ENCODE peak calls at places on chromosomes 16 and 17, in six cellular contexts. X, Y, T, Q, K and D are unnamed samples.

GRCh38 chr17:82346342-82347300 is 12.4 kb upstream of the TEX19 start:
- ATAC-seq in X (no peak), Y (no peak), T (no peak), Q (no peak), K (no peak), D (no peak)

GRCh38 chr16:15610369-15610871 is 32.5 kb downstream of the MARF1 start:
- ATAC-seq in X (no peak), Y (peak; percentile 24), T (no peak), Q (peak; percentile 39), K (no peak), D (no peak)

GRCh38 chr17:34285304-34285792 is at the start of gene CCL11:
- ATAC-seq in X (no peak), Y (no peak), T (no peak), Q (no peak), K (peak; percentile 80), D (peak; percentile 48)

GRCh38 chr16:15639061-15639568 is 3.8 kb downstream of the MARF1 start:
- ATAC-seq in X (no peak), Y (no peak), T (no peak), Q (no peak), K (no peak), D (no peak)

GRCh38 chr16:80804061-80804450 is 342 bp downstream of the CDYL2 start:
- ATAC-seq in X (peak; percentile 70), Y (no peak), T (no peak), Q (peak; percentile 74), K (peak; percentile 50), D (peak; percentile 39)

GRCh38 chr17:56373981-56374380 is 219.5 kb upstream of the NOG start:
- ATAC-seq in X (no peak), Y (no peak), T (no peak), Q (no peak), K (no peak), D (no peak)

GRCh38 chr16:20844054-20844453 is 37.7 kb downstream of the REXO5 start:
- ATAC-seq in X (no peak), Y (no peak), T (no peak), Q (no peak), K (no peak), D (no peak)

GRCh38 chr16:10188236-10188635 is 6.0 kb upstream of the GRIN2A start:
- ATAC-seq in X (no peak), Y (no peak), T (no peak), Q (no peak), K (no peak), D (no peak)

GRCh38 chr16:68289621-68290329 is 21.0 kb downstream of the SLC7A6OS start:
- ATAC-seq in X (no peak), Y (no peak), T (no peak), Q (no peak), K (no peak), D (no peak)

GRCh38 chr17:57458718-57459285 is 202.5 kb downstream of the MSI2 start:
- ATAC-seq in X (no peak), Y (no peak), T (peak; percentile 2), Q (no peak), K (no peak), D (no peak)

GRCh38 chr16:9666834-9667480 is 515.3 kb downstream of the GRIN2A start:
- ATAC-seq in X (no peak), Y (no peak), T (no peak), Q (no peak), K (no peak), D (no peak)

GRCh38 chr16:22628994-22629393 is 118.3 kb downstream of the NPIPB5 start:
- ATAC-seq in X (no peak), Y (no peak), T (no peak), Q (no peak), K (no peak), D (no peak)

GRCh38 chr17:58273453-58274104 is 7.2 kb downstream of the MPO start:
- ATAC-seq in X (no peak), Y (no peak), T (no peak), Q (no peak), K (no peak), D (no peak)

GRCh38 chr16:22217890-22218730 is 12.0 kb downstream of the EEF2K start:
- ATAC-seq in X (peak; percentile 5), Y (no peak), T (peak; percentile 86), Q (no peak), K (no peak), D (peak; percentile 40)

GRCh38 chr17:82376042-82376730 is 4.6 kb downstream of the UTS2R start:
- ATAC-seq in X (no peak), Y (no peak), T (peak; percentile 20), Q (no peak), K (peak; percentile 15), D (peak; percentile 11)

GRCh38 chr16:57432505-57432904 is 14.7 kb downstream of the CIAPIN1 start:
- ATAC-seq in X (no peak), Y (no peak), T (no peak), Q (no peak), K (no peak), D (no peak)

GRCh38 chr16:2763173-2763572 is 10.7 kb downstream of the SRRM2 start:
- ATAC-seq in X (no peak), Y (no peak), T (no peak), Q (no peak), K (no peak), D (no peak)

GRCh38 chr17:59439261-59439660 is 107.8 kb downstream of the YPEL2 start:
- ATAC-seq in X (no peak), Y (no peak), T (no peak), Q (no peak), K (no peak), D (no peak)

GRCh38 chr17:863880-864279 is 81.7 kb downstream of the MRM3 start:
- ATAC-seq in X (no peak), Y (no peak), T (no peak), Q (no peak), K (no peak), D (no peak)

GRCh38 chr17:861364-861763 is 79.2 kb downstream of the MRM3 start:
- ATAC-seq in X (no peak), Y (no peak), T (no peak), Q (no peak), K (peak; percentile 50), D (peak; percentile 50)

GRCh38 chr17:860805-861204 is 78.7 kb downstream of the MRM3 start:
- ATAC-seq in X (no peak), Y (no peak), T (no peak), Q (no peak), K (no peak), D (no peak)

GRCh38 chr17:864315-864714 is 82.2 kb downstream of the MRM3 start:
- ATAC-seq in X (no peak), Y (no peak), T (no peak), Q (no peak), K (no peak), D (no peak)

GRCh38 chr17:862584-862983 is 80.4 kb downstream of the MRM3 start:
- ATAC-seq in X (no peak), Y (peak; percentile 28), T (no peak), Q (no peak), K (no peak), D (no peak)
- TF ChIP-seq POLR2A in X (no peak), Y (no peak), T (no peak), Q (no peak), K (no peak), D (no peak)

DNA sequence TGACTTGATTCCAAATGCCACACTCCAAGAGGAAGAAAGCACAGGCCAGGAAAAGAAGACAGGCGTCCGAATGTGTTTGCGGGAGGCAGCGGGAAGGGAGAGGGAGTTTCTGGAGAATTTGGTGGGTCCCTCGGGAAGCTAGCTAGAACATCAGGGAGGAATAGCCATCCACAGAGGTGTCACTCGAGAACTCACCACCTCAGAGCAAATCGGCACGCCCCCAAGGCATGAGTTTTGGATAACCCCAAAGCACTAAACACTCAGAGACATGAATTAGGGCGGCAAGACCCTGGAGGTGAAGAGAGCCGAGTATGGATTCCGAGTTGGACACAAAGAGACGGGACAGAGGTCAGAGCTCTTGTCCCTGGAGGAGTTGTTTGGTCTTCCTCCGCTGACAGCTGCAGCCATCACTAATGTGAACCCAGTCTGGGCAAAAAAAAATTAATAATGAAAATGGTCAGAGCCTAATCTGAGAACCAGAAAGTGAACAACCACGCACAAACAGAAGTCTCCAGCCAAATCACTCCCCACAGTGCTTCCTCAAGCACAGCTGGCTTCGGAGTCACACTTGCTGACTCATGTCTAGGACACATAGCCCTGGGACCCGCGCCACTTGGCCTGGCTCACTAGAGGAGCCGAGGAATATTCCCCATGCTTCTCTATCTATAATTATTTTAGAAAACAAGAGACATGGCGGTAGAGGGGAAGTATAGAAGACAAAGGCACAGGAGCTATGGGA is 109.3 kb downstream of the ZFHX3 start:
- ATAC-seq in X (peak; percentile 75), Y (peak; percentile 87), T (no peak), Q (peak; percentile 93), K (peak; percentile 95), D (peak; percentile 95)
- H3K4me1 ChIP-seq in X (peaks cover 69% of the 10 kb centered on the region), Y (peaks cover 59% of the 10 kb centered on the region), T (peaks cover 26% of the 10 kb centered on the region), Q (peaks cover 16% of the 10 kb centered on the region), K (peaks cover 54% of the 10 kb centered on the region), D (peaks cover 16% of the 10 kb centered on the region)

GRCh38 chr17:39921323-39921722 is 2.9 kb upstream of the GSDMB start:
- ATAC-seq in X (no peak), Y (no peak), T (no peak), Q (no peak), K (no peak), D (no peak)

GRCh38 chr17:39919087-39919683 is 750 bp upstream of the GSDMB start:
- ATAC-seq in X (no peak), Y (no peak), T (no peak), Q (no peak), K (no peak), D (no peak)

GRCh38 chr17:39923230-39923629 is 4.2 kb downstream of the ORMDL3 start:
- ATAC-seq in X (no peak), Y (no peak), T (no peak), Q (no peak), K (no peak), D (no peak)

GRCh38 chr17:39922006-39922405 is 3.6 kb upstream of the GSDMB start:
- ATAC-seq in X (no peak), Y (no peak), T (no peak), Q (no peak), K (no peak), D (no peak)

DNA sequence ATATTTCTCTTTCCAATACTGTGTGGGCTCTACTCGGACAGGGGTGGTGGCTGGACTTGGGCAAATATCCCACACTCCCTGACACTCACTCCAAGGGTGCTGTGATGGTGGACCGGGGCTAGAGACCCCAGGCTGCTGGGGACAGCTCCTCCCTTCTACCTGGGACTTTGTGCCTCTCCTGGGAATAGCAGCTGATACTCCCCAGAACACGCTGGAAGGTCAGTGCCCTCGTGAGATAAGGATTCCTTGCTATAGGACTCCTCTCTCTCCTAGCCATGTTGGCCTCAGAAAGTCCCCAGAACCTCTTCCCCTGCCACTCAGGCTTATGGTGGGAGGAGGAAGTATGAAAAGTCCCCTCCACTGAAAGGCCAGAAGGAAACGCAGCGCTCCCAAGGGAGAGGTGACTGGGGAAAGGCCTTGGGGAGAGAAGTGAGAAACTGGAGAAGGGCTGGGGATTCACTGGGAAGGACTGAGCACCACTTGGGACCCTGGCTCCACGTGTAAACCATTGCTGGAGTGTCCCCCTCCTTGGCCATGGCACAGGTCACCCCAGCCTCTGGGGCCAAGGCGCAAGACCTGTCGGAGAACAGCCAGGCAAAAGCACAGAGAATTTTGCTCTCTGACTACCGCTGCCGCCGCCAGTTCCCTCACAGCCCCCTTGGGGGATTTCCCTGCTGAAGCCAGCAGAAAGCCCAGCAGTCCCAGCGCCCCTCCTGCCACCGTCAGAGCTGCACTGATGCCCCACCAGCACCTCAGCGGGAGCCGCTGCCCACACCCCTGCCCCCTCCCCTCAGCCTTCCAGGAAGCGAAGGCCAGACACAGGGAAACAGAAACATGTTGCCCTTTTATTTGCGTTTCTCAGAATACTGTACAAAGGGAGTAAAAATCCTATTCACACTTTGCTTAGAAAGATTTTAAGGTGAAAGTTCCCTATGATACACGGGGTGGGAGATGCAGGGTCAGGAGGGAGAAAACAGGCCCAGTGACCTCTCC is 2.1 kb upstream of the GSDMB start:
- ATAC-seq in X (no peak), Y (no peak), T (no peak), Q (no peak), K (no peak), D (no peak)
- TF ChIP-seq POLR2A in X (no peak), Y (no peak), T (no peak), Q (no peak), K (no peak), D (no peak)

GRCh38 chr16:70571623-70572022 is 48.0 kb downstream of the SF3B3 start:
- ATAC-seq in X (no peak), Y (no peak), T (no peak), Q (no peak), K (no peak), D (no peak)
- H3K4me1 ChIP-seq in X (no peaks in the 10 kb centered on the region), Y (peaks cover 58% of the 10 kb centered on the region), T (peaks cover 12% of the 10 kb centered on the region), Q (peaks cover 32% of the 10 kb centered on the region), K (peaks cover 52% of the 10 kb centered on the region), D (peaks cover 2% of the 10 kb centered on the region)